ENCODE peak calls at places on chromosomes 6 and 20, in five cellular contexts. Z, C, N, G and B are unnamed samples.

GRCh38 chr20:10619427-10619826 is 54.4 kb downstream of the JAG1 start:
- DNase-seq in C (peak), Z (no peak), N (peak), G (peak), B (peak)

GRCh38 chr6:113755449-113756289 is 101.5 kb upstream of the MARCKS start:
- DNase-seq in N (no peak), C (no peak), G (no peak), Z (no peak), B (no peak)

GRCh38 chr6:143539723-143540122 is 28.2 kb upstream of the FUCA2 start:
- DNase-seq in Z (no peak), C (no peak), N (no peak), G (no peak), B (no peak)

GRCh38 chr6:1139155-1139890 is 172.6 kb upstream of the FOXQ1 start:
- DNase-seq in G (no peak), N (no peak), C (no peak), Z (no peak), B (no peak)

GRCh38 chr6:63573899-63574553 is 1.7 kb downstream of the LOC128125822 start:
- DNase-seq in Z (no peak), G (peak), C (no peak), N (peak), B (peak)

GRCh38 chr6:29014729-29015608 is 9.9 kb upstream of the ZNF311 start:
- DNase-seq in C (no peak), N (peak), Z (no peak), G (no peak), B (peak)

GRCh38 chr6:89787660-89788338 is 31.8 kb downstream of the MDN1 start:
- DNase-seq in Z (no peak), C (no peak), G (no peak), N (no peak), B (no peak)

GRCh38 chr6:84568971-84569370 is 195.4 kb downstream of the TBX18 start:
- DNase-seq in N (peak), G (peak), Z (no peak), C (no peak), B (peak)

GRCh38 chr6:170172406-170172805 is 118.5 kb downstream of the DLL1 start:
- DNase-seq in Z (no peak), C (no peak), N (no peak), G (no peak), B (no peak)

GRCh38 chr6:143774347-143774746 is 68.8 kb upstream of the LTV1 start:
- DNase-seq in C (no peak), G (no peak), N (no peak), Z (peak), B (peak)

GRCh38 chr6:170295519-170296422 is 4.9 kb upstream of the DLL1 start:
- DNase-seq in G (peak), Z (no peak), N (no peak), C (no peak), B (no peak)

GRCh38 chr20:22582386-22582959 is 1.9 kb downstream of the FOXA2 start:
- DNase-seq in N (no peak), C (no peak), Z (no peak), G (no peak), B (no peak)

GRCh38 chr6:54698974-54699373 is 147.6 kb upstream of the FAM83B start:
- DNase-seq in N (no peak), Z (no peak), G (no peak), C (no peak), B (no peak)

GRCh38 chr6:4728949-4729348 is 47.3 kb upstream of the CDYL start:
- DNase-seq in Z (no peak), N (no peak), C (no peak), G (no peak), B (no peak)

GRCh38 chr6:84414531-84414930 is 187.1 kb upstream of the CEP162 start:
- DNase-seq in G (no peak), Z (no peak), C (no peak), N (no peak), B (no peak)

GRCh38 chr6:17167327-17167979 is 65.6 kb downstream of the STMND1 start:
- DNase-seq in G (peak), C (no peak), Z (no peak), N (peak), B (peak)
- TF ChIP-seq CTCF in G (peak), C (peak), Z (no peak), N (peak), B (peak)

GRCh38 chr6:167146173-167146572 is 11.6 kb downstream of the GPR31 start:
- DNase-seq in G (no peak), Z (no peak), N (no peak), C (no peak), B (peak)

GRCh38 chr6:167148997-167149396 is 8.8 kb downstream of the GPR31 start:
- DNase-seq in G (no peak), C (no peak), Z (no peak), N (no peak), B (no peak)

GRCh38 chr6:167145468-167145867 is 12.3 kb downstream of the GPR31 start:
- DNase-seq in C (no peak), N (no peak), Z (no peak), G (no peak), B (no peak)

GRCh38 chr6:167143041-167143440 is 14.7 kb downstream of the GPR31 start:
- DNase-seq in C (no peak), Z (no peak), N (no peak), G (no peak), B (no peak)

GRCh38 chr6:167146977-167147376 is 10.8 kb downstream of the GPR31 start:
- DNase-seq in C (no peak), G (no peak), N (no peak), Z (no peak), B (no peak)
- H3K4me3 ChIP-seq in C (no peak), G (no peak), N (no peak), Z (no peak), B (no peak)

GRCh38 chr20:59519707-59520014 is 84.7 kb upstream of the PHACTR3 start:
- DNase-seq in Z (no peak), N (no peak), C (no peak), G (no peak), B (no peak)
- TF ChIP-seq CTCF in Z (no peak), N (no peak), C (no peak), G (no peak), B (no peak)

GRCh38 chr6:125793863-125794262 is 3.1 kb downstream of the NCOA7 start:
- DNase-seq in C (no peak), N (no peak), G (peak), Z (no peak), B (peak)

GRCh38 chr6:125793280-125793679 is 2.5 kb downstream of the NCOA7 start:
- DNase-seq in N (peak), Z (no peak), G (peak), C (no peak), B (peak)

GRCh38 chr6:125795301-125795700 is 4.5 kb downstream of the NCOA7 start:
- DNase-seq in C (no peak), Z (no peak), G (no peak), N (no peak), B (no peak)

GRCh38 chr6:125792680-125793079 is 1.9 kb downstream of the NCOA7 start:
- DNase-seq in G (peak), N (peak), C (no peak), Z (no peak), B (peak)

DNA sequence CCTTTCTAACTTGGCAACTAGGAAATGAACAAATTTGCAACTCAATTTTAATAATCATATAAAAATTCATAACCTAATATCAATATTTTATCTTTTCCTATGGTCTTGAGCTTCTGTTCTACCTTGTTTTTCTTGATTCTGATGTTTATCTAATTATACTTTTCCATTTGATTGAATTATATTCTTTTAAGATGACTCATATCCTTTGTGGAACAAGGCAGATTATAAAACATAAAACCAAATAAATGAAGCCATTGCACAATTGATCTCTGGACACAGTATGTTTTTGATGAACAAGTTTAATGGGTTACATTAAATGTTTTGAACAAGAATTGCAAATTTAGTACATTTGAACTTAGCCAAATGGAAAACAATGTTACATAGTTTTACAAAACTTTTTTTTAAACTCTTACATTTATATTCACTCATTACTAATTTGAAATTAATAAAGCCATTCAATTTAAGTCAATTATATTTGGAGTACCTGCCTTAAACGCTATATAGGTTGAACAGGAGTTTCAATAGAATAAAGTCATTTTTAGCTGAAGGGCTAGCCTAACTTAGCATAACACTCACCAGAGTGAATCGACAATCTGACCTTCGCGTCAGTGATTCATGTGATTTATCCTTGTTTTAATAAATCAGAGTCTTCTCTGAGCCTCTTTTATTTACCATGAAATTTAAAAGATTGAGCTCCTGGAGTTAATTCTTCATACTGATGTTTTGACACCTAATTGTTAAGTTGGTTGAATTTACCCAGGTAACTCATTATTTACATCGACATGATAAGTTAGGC is 3.8 kb downstream of the NCOA7 start:
- DNase-seq in N (peak), G (no peak), Z (no peak), C (no peak), B (peak)
- H3K4me3 ChIP-seq in N (peak), G (peak), Z (no peak), C (no peak), B (peak)

DNA sequence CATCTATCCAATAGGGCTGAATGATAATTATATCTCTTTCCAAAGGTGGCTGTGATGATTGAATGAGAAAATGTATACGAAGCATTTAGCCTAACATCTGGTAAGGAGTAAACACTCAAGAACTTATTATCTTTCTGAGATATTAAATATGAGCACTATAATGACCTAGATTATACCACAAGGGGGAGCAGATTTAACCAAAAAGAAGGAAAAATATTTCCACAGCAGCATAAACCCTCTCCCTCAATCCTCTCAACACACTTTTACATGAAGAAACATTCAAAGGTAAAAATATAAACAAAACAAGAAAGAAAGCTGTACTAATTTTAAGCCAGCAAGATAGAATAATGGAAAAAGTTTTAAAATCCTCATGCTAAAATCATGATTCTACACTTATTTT is 68.4 kb downstream of the SHPRH start:
- DNase-seq in C (no peak), G (peak), N (peak), Z (no peak), B (peak)
- TF ChIP-seq CTCF in C (peak), G (peak), N (peak), Z (no peak), B (peak)

GRCh38 chr6:10837009-10837691 is 1.2 kb downstream of the MAK start:
- DNase-seq in Z (no peak), G (peak), C (no peak), N (peak), B (peak)

GRCh38 chr6:10837692-10837996 is 695 bp downstream of the MAK start:
- DNase-seq in Z (no peak), C (no peak), N (peak), G (no peak), B (peak)

GRCh38 chr6:10837997-10838793 is at the start of gene MAK:
- DNase-seq in G (peak), Z (peak), N (peak), C (peak), B (peak)

GRCh38 chr6:10834823-10835222 is 3.5 kb downstream of the MAK start:
- DNase-seq in Z (no peak), G (no peak), N (no peak), C (no peak), B (no peak)

GRCh38 chr6:10838794-10839333 is 525 bp upstream of the MAK start:
- DNase-seq in C (no peak), G (no peak), Z (no peak), N (no peak), B (no peak)
- H3K4me3 ChIP-seq in C (peak), G (no peak), Z (peak), N (peak), B (peak)

DNA sequence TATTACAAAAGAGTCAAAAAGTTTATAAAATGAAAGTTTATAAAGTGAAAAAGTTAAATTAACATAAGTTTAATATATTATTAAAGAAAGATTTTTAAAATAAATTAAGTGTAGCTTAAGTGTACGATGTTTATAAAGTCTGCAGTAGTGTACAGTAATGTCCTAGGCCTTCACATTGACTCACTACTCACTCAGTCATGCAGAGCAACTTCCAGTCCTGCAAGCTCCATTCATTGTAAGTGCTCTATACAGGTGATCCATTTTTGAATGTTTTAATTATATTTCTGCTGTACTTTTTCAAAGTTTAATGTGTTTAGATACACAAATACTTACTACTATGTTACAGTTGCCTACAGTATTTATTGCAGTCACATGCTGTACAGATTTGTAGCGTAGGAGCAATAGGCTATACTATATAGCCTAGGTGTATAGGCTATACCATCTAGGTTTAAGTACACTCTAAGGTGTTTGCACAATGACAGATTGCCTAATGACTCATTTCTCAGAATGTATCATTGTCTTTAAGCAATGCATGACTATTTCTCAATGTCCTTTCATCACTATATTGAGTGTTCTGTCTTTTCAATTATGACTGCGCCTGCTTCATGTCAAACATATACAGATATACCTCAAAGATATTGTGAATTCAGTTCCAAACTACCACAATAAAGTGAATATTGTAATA is 1110.3 kb upstream of the MAP3K7 start:
- DNase-seq in C (no peak), G (no peak), Z (no peak), N (no peak), B (no peak)
- TF ChIP-seq CTCF in C (no peak), G (no peak), Z (no peak), N (no peak), B (no peak)

GRCh38 chr6:118705799-118706481 is 54.5 kb upstream of the CEP85L start:
- DNase-seq in Z (no peak), G (peak), C (no peak), N (peak), B (peak)

GRCh38 chr6:118706702-118707101 is 55.3 kb upstream of the CEP85L start:
- DNase-seq in Z (no peak), N (no peak), C (no peak), G (no peak), B (no peak)

GRCh38 chr6:118708736-118709135 is 57.3 kb upstream of the CEP85L start:
- DNase-seq in N (peak), Z (no peak), G (no peak), C (peak), B (peak)

GRCh38 chr6:118709859-118710350 is 58.5 kb upstream of the CEP85L start:
- DNase-seq in N (peak), G (no peak), C (peak), Z (no peak), B (no peak)

GRCh38 chr6:118708055-118708454 is 56.7 kb upstream of the CEP85L start:
- DNase-seq in C (no peak), G (peak), Z (no peak), N (peak), B (no peak)
- H3K4me3 ChIP-seq in C (no peak), G (no peak), Z (no peak), N (no peak), B (no peak)

GRCh38 chr20:25076201-25076600 is 5.7 kb downstream of the VSX1 start:
- DNase-seq in G (no peak), Z (no peak), N (no peak), C (no peak), B (peak)

GRCh38 chr20:25077610-25078169 is 4.3 kb downstream of the VSX1 start:
- DNase-seq in C (no peak), Z (peak), G (no peak), N (peak), B (peak)

GRCh38 chr20:25079171-25079570 is 2.8 kb downstream of the VSX1 start:
- DNase-seq in N (no peak), G (no peak), C (no peak), Z (no peak), B (no peak)

GRCh38 chr20:25078662-25079061 is 3.3 kb downstream of the VSX1 start:
- DNase-seq in N (no peak), G (no peak), Z (no peak), C (no peak), B (no peak)

DNA sequence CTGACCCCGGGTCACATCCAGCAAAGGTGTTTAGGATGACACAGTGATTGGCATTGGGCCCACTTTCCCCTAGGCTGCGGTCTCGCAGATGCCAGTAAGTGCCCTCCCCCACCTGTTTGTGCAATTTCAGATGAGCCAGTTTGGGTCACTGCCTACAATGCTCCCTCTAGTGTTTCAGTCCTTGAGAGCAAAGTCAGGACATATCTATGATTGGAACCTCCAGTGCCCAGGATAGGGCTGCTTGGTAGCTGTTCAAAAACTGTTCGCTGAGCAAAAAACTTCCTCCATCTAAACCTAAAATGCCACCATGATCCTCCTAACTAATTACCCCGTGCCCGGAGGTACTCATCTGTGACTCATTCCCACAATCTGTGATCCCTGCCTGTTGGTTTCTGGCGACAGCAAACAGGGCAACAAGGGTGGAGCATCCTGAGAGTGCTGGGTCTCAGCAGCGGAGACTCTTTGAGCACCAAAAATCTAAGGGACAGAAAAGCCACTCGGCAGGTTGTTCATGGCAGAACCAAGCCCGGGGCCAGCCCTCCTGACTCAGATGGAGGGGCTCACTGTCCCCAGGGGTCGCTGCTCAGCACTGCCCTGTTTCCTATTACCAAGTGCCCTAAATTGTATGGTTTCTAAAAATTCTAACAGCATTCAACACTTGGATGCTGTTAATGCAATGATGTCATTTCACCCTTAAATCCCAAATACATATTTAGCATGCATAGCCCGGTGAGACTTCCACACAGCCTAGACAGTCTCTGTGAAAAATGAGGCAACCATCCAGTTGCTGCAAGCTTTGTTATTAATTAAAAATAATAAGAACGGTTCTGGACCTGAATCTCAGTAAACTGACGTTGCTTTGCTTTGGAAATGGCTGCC is 5.0 kb downstream of the VSX1 start:
- DNase-seq in G (no peak), Z (no peak), C (no peak), N (peak), B (no peak)
- TF ChIP-seq CTCF in G (no peak), Z (no peak), C (peak), N (peak), B (peak)

DNA sequence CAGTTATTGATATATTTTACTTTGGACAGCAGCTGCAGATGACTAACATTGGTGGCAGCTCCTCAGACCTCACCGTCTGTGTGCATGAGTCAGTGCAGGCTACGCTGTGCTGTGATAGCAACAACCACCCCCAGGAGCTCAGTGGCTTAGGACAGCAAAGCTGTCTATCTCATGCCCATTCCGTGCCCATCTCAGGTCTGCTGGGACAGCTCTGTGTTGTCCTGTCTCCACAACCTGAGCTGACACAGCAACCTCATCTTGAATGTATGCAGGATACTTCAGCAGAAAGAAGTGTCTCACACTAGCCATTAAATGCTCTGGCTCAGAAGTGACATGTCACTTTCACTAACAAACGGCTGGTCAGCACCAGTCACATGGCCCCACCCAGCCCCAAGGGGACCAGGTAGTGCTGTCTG is 47.7 kb downstream of the BANF2 start:
- DNase-seq in N (peak), Z (no peak), G (peak), C (peak), B (peak)
- H3K4me3 ChIP-seq in N (no peak), Z (no peak), G (no peak), C (no peak), B (no peak)